ENCODE peak calls at places on chromosomes 4 and X, in eight cellular contexts. Z is stimulated activated CD4-positive, alpha-beta T cell treated with anti-CD3 and anti-CD28 coated beads, Interleukin-4, amount 100 ng/mL, for 24 hours; Y is hypothalamus; X is activated CD4-positive, alpha-beta T cell treated with anti-CD3 and anti-CD28 coated beads, Interleukin-2, amount 50 U/mL, for 1 hour; G is adipocyte; V is stimulated activated CD8-positive, alpha-beta memory T cell treated with anti-CD3 and anti-CD28 coated beads, Interleukin-4, amount 100 ng/mL, for 24 hours; Q is T-helper 2 cell; A is HFFc6. C is an unnamed sample.

GRCh38 chr4:16194199-16194598 is 32.1 kb downstream of the TAPT1 start:
- DNase-seq in Z (no peak), Y (no peak), X (no peak), G (peak; percentile 35), V (no peak), Q (no peak), A (no peak), C (no peak)

GRCh38 chr4:111602848-111603247 is 542.4 kb upstream of the FAM241A start:
- DNase-seq in Z (no peak), Y (no peak), X (no peak), G (peak; percentile 53), V (no peak), Q (no peak), A (peak; percentile 38), C (no peak)

GRCh38 chr4:91064157-91064853 is 937.1 kb downstream of the CCSER1 start:
- DNase-seq in Z (no peak), Y (no peak), X (no peak), G (no peak), V (no peak), Q (no peak), A (no peak), C (no peak)

GRCh38 chr4:6005175-6005574 is 13.1 kb downstream of the C4orf50 start:
- DNase-seq in Z (no peak), Y (no peak), X (no peak), G (no peak), V (no peak), Q (no peak), A (no peak), C (no peak)

GRCh38 chrX:140766024-140766611 is 56.6 kb downstream of the LINC00632 start:
- DNase-seq in Z (peak; percentile 30), Y (no peak), X (peak; percentile 24), G (peak; percentile 88), V (peak; percentile 26), Q (peak; percentile 5), A (peak; percentile 53), C (no peak)

GRCh38 chr4:65580551-65580950 is 89.7 kb downstream of the EPHA5 start:
- DNase-seq in Z (no peak), Y (no peak), X (no peak), G (peak; percentile 42), V (no peak), Q (no peak), A (no peak), C (no peak)

GRCh38 chrX:38473715-38474114 is 87.6 kb upstream of the TSPAN7 start:
- DNase-seq in Z (no peak), Y (no peak), X (no peak), G (no peak), V (no peak), Q (no peak), A (no peak), C (no peak)

GRCh38 chrX:72130156-72130761 is 1.5 kb downstream of the RTL5 start:
- DNase-seq in Z (no peak), Y (no peak), X (no peak), G (no peak), V (no peak), Q (no peak), A (no peak), C (no peak)

GRCh38 chr4:20249333-20249732 is 2.4 kb upstream of the SLIT2 start:
- DNase-seq in Z (no peak), Y (no peak), X (no peak), G (peak; percentile 68), V (no peak), Q (no peak), A (peak; percentile 68), C (no peak)

GRCh38 chrX:68939868-68940267 is 111.0 kb downstream of the EFNB1 start:
- DNase-seq in Z (no peak), Y (no peak), X (no peak), G (no peak), V (no peak), Q (no peak), A (no peak), C (no peak)

GRCh38 chr4:92122911-92123310 is 180.9 kb upstream of the GRID2 start:
- DNase-seq in Z (no peak), Y (no peak), X (no peak), G (no peak), V (no peak), Q (no peak), A (no peak), C (no peak)

GRCh38 chr4:168183717-168184571 is 91.6 kb downstream of the ANXA10 start:
- DNase-seq in Z (no peak), Y (no peak), X (no peak), G (peak; percentile 70), V (no peak), Q (no peak), A (peak; percentile 50), C (no peak)

GRCh38 chrX:48520976-48521352 is 644 bp upstream of the EBP start:
- DNase-seq in Z (no peak), Y (no peak), X (no peak), G (no peak), V (no peak), Q (no peak), A (no peak), C (no peak)

GRCh38 chr4:139191373-139191772 is 14.4 kb upstream of the ELF2 start:
- DNase-seq in Z (no peak), Y (no peak), X (no peak), G (no peak), V (no peak), Q (no peak), A (no peak), C (no peak)

GRCh38 chrX:38215141-38215540 is 5.5 kb downstream of the SRPX start:
- DNase-seq in Z (no peak), Y (no peak), X (no peak), G (peak; percentile 57), V (no peak), Q (no peak), A (no peak), C (no peak)

GRCh38 chr4:84928089-84928488 is 38.4 kb downstream of the WDFY3 start:
- DNase-seq in Z (no peak), Y (no peak), X (no peak), G (no peak), V (no peak), Q (no peak), A (no peak), C (no peak)

GRCh38 chrX:84064164-84064563 is 123.8 kb downstream of the RPS6KA6 start:
- DNase-seq in Z (no peak), Y (no peak), X (no peak), G (peak; percentile 64), V (no peak), Q (no peak), A (no peak), C (no peak)

GRCh38 chrX:70280573-70280972 is 1.4 kb upstream of the RAB41 start:
- DNase-seq in Z (no peak), Y (no peak), X (no peak), G (no peak), V (no peak), Q (no peak), A (no peak), C (no peak)

GRCh38 chr4:173333658-173334084 is 487 bp downstream of the HMGB2 start:
- DNase-seq in Z (peak; percentile 42), Y (peak; percentile 39), X (peak; percentile 29), G (peak; percentile 70), V (peak; percentile 28), Q (peak; percentile 37), A (peak; percentile 8), C (peak; percentile 78)

GRCh38 chr4:70183168-70183939 is 12.2 kb upstream of the ODAM start:
- DNase-seq in Z (peak; percentile 5), Y (no peak), X (no peak), G (peak; percentile 85), V (no peak), Q (no peak), A (no peak), C (no peak)

GRCh38 chr4:41670530-41670929 is 78.0 kb downstream of the PHOX2B start:
- DNase-seq in Z (no peak), Y (no peak), X (no peak), G (no peak), V (no peak), Q (no peak), A (no peak), C (no peak)

GRCh38 chr4:76078033-76078613 is 3.6 kb downstream of the ART3 start:
- DNase-seq in Z (no peak), Y (no peak), X (no peak), G (peak; percentile 38), V (no peak), Q (no peak), A (no peak), C (no peak)

GRCh38 chr4:139764686-139765085 is 99.1 kb downstream of the MGST2 start:
- DNase-seq in Z (no peak), Y (no peak), X (no peak), G (no peak), V (no peak), Q (no peak), A (no peak), C (no peak)

GRCh38 chrX:110286126-110286525 is 31.8 kb downstream of the AMMECR1 start:
- DNase-seq in Z (no peak), Y (no peak), X (no peak), G (peak; percentile 81), V (no peak), Q (no peak), A (peak; percentile 82), C (no peak)

GRCh38 chr4:48968814-48969213 is 17.3 kb upstream of the CWH43 start:
- DNase-seq in Z (no peak), Y (no peak), X (no peak), G (peak; percentile 54), V (no peak), Q (no peak), A (peak; percentile 68), C (no peak)

GRCh38 chr4:20422398-20422797 is 170.7 kb downstream of the SLIT2 start:
- DNase-seq in Z (peak; percentile 12), Y (no peak), X (peak; percentile 8), G (peak; percentile 67), V (no peak), Q (no peak), A (peak; percentile 53), C (no peak)

GRCh38 chr4:113382704-113383103 is 333.3 kb downstream of the ANK2 start:
- DNase-seq in Z (no peak), Y (no peak), X (no peak), G (peak; percentile 62), V (no peak), Q (no peak), A (no peak), C (no peak)